ENCODE peak calls at places on chromosomes 12 and 14, in eight cellular contexts. G is pulmonary artery endothelial cell; M is GM04504; J is EL; H is bronchial epithelial cell; D is CD4-positive, alpha-beta T cell; P is smooth muscle cell of the brain vasculature; V is HFFc6. X is an unnamed sample.

GRCh38 chr12:94690199-94690695 is 39.9 kb upstream of the TMCC3 start:
- DNase-seq in G (peak), M (no peak), J (no peak), H (no peak), D (no peak), P (no peak), V (no peak), X (no peak)

GRCh38 chr12:19957578-19957977 is 410.8 kb upstream of the PDE3A start:
- DNase-seq in G (no peak), M (no peak), J (peak), H (no peak), D (no peak), P (no peak), V (no peak), X (no peak)

GRCh38 chr12:116318738-116319050 is 41.2 kb upstream of the MED13L start:
- DNase-seq in G (no peak), M (no peak), J (no peak), H (peak), D (no peak), P (no peak), V (no peak), X (no peak)

GRCh38 chr14:37230551-37231194 is 32.9 kb downstream of the MIPOL1 start:
- DNase-seq in G (peak), M (peak), J (peak), H (peak), D (no peak), P (peak), V (peak), X (no peak)

GRCh38 chr12:42758806-42759205 is 169.3 kb upstream of the PRICKLE1 start:
- DNase-seq in G (no peak), M (no peak), J (no peak), H (peak), D (no peak), P (no peak), V (no peak), X (no peak)

GRCh38 chr12:128595609-128596008 is 228.1 kb downstream of the SLC15A4 start:
- DNase-seq in G (no peak), M (no peak), J (no peak), H (no peak), D (no peak), P (no peak), V (no peak), X (no peak)

GRCh38 chr14:50082784-50083466 is 33.4 kb downstream of the VCPKMT start:
- DNase-seq in G (no peak), M (no peak), J (no peak), H (peak), D (peak), P (no peak), V (no peak), X (no peak)

GRCh38 chr14:34479694-34480093 is 17.7 kb upstream of the SPTSSA start:
- DNase-seq in G (no peak), M (no peak), J (no peak), H (no peak), D (no peak), P (no peak), V (no peak), X (no peak)

GRCh38 chr14:64053694-64054669 is 201.2 kb downstream of the SYNE2 start:
- DNase-seq in G (no peak), M (no peak), J (peak), H (peak), D (no peak), P (no peak), V (no peak), X (no peak)

GRCh38 chr14:36874396-36875138 is 212.9 kb downstream of the PAX9 start:
- DNase-seq in G (no peak), M (no peak), J (no peak), H (peak), D (no peak), P (no peak), V (no peak), X (no peak)

GRCh38 chr14:49114161-49114893 is 471.9 kb downstream of the RPS29 start:
- DNase-seq in G (no peak), M (no peak), J (no peak), H (no peak), D (no peak), P (no peak), V (no peak), X (no peak)

GRCh38 chr14:84975503-84975902 is 554.4 kb upstream of the FLRT2 start:
- DNase-seq in G (no peak), M (no peak), J (no peak), H (no peak), D (no peak), P (no peak), V (no peak), X (no peak)

GRCh38 chr12:106841471-106842302 is 67.2 kb downstream of the RIC8B start:
- DNase-seq in G (peak), M (peak), J (peak), H (peak), D (peak), P (peak), V (peak), X (peak)

GRCh38 chr12:19869413-19869812 is 430.1 kb downstream of the AEBP2 start:
- DNase-seq in G (no peak), M (no peak), J (no peak), H (no peak), D (no peak), P (no peak), V (no peak), X (no peak)

GRCh38 chr14:104277416-104278213 is 139.2 kb downstream of the KIF26A start:
- DNase-seq in G (no peak), M (no peak), J (no peak), H (no peak), D (no peak), P (no peak), V (no peak), X (no peak)

GRCh38 chr14:50541159-50541567 is 8.8 kb upstream of the MAP4K5 start:
- DNase-seq in G (no peak), M (no peak), J (no peak), H (no peak), D (no peak), P (no peak), V (no peak), X (no peak)

GRCh38 chr12:41970744-41971143 is 173.9 kb downstream of the GXYLT1 start:
- DNase-seq in G (no peak), M (no peak), J (no peak), H (no peak), D (no peak), P (no peak), V (no peak), X (no peak)

GRCh38 chr14:30943694-30944093 is 69.3 kb downstream of the COCH start:
- DNase-seq in G (no peak), M (no peak), J (no peak), H (no peak), D (no peak), P (no peak), V (no peak), X (no peak)

GRCh38 chr14:60175255-60175902 is 10.2 kb upstream of the DHRS7 start:
- DNase-seq in G (no peak), M (no peak), J (peak), H (peak), D (no peak), P (no peak), V (peak), X (no peak)

GRCh38 chr12:19144287-19144686 is 14.8 kb downstream of the PLEKHA5 start:
- DNase-seq in G (no peak), M (no peak), J (no peak), H (no peak), D (no peak), P (no peak), V (no peak), X (no peak)

GRCh38 chr14:92717571-92718042 is 30.8 kb downstream of the LGMN start:
- DNase-seq in G (no peak), M (no peak), J (no peak), H (no peak), D (no peak), P (no peak), V (no peak), X (no peak)

GRCh38 chr12:111033281-111034147 is 113.1 kb upstream of the MYL2 start:
- DNase-seq in G (no peak), M (no peak), J (no peak), H (no peak), D (no peak), P (no peak), V (no peak), X (no peak)

GRCh38 chr14:48331421-48331820 is 656.0 kb upstream of the MDGA2 start:
- DNase-seq in G (no peak), M (no peak), J (no peak), H (no peak), D (no peak), P (no peak), V (no peak), X (no peak)

GRCh38 chr14:60090864-60091519 is 731 bp upstream of the PCNX4 start:
- DNase-seq in G (no peak), M (peak), J (peak), H (peak), D (peak), P (peak), V (no peak), X (no peak)

GRCh38 chr12:114729731-114730130 is 45.8 kb upstream of the TBX3 start:
- DNase-seq in G (no peak), M (no peak), J (peak), H (peak), D (no peak), P (no peak), V (peak), X (no peak)

GRCh38 chr14:57009585-57010515 is 199.6 kb upstream of the OTX2 start:
- DNase-seq in G (no peak), M (no peak), J (no peak), H (peak), D (no peak), P (no peak), V (no peak), X (no peak)

GRCh38 chr14:69483765-69484443 is 624 bp upstream of the PLEKHD1 start:
- DNase-seq in G (no peak), M (no peak), J (no peak), H (no peak), D (no peak), P (no peak), V (no peak), X (no peak)

GRCh38 chr14:74838141-74838540 is 37.8 kb downstream of the PROX2 start:
- DNase-seq in G (no peak), M (no peak), J (no peak), H (no peak), D (no peak), P (no peak), V (no peak), X (no peak)

GRCh38 chr12:39587247-39587646 is 32.4 kb downstream of the ABCD2 start:
- DNase-seq in G (no peak), M (no peak), J (peak), H (peak), D (no peak), P (no peak), V (no peak), X (peak)

GRCh38 chr12:108985750-108986149 is 35.1 kb downstream of the SVOP start:
- DNase-seq in G (no peak), M (no peak), J (no peak), H (no peak), D (no peak), P (no peak), V (no peak), X (no peak)

GRCh38 chr12:19898009-19898408 is 458.7 kb downstream of the AEBP2 start:
- DNase-seq in G (no peak), M (no peak), J (no peak), H (no peak), D (no peak), P (no peak), V (no peak), X (no peak)

GRCh38 chr12:30847259-30847658 is 79.3 kb upstream of the TSPAN11 start:
- DNase-seq in G (peak), M (peak), J (peak), H (peak), D (no peak), P (peak), V (peak), X (no peak)

GRCh38 chr12:109445224-109445623 is 31.9 kb downstream of the KCTD10 start:
- DNase-seq in G (no peak), M (peak), J (peak), H (no peak), D (no peak), P (no peak), V (peak), X (no peak)

GRCh38 chr12:118136559-118137003 is 657 bp downstream of the PEBP1 start:
- DNase-seq in G (no peak), M (no peak), J (peak), H (peak), D (peak), P (no peak), V (peak), X (no peak)

X was measured in brain pericyte.